ENCODE peak calls at places on chromosomes 12 and 14, in seven cellular contexts. Q, X, S, L, K, J and R are unnamed samples.

GRCh38 chr12:45518516-45519235 is 210.8 kb upstream of the ARID2 start:
- DNase-seq in Q (no peak), L (no peak), S (no peak), X (no peak), K (no peak), J (no peak), R (no peak)

GRCh38 chr12:52054838-52055741 is 3.8 kb downstream of the NR4A1 start:
- DNase-seq in K (no peak), L (peak; percentile 36), X (no peak), Q (peak; percentile 48), J (no peak), S (no peak), R (no peak)

GRCh38 chr14:21069388-21070082 is 569 bp upstream of the ARHGEF40 start:
- DNase-seq in K (no peak), S (peak; percentile 54), Q (no peak), J (peak; percentile 19), X (no peak), L (no peak), R (peak; percentile 65)

GRCh38 chr12:119322324-119322723 is 12.2 kb upstream of the CCDC60 start:
- DNase-seq in S (no peak), X (no peak), Q (no peak), K (no peak), J (no peak), L (peak; percentile 9), R (no peak)

GRCh38 chr12:54683388-54683787 is 35.2 kb upstream of the DCD start:
- DNase-seq in L (no peak), J (no peak), S (no peak), X (no peak), K (no peak), Q (no peak), R (no peak)

GRCh38 chr12:6647083-6647604 is at the start of gene ACRBP:
- DNase-seq in L (peak; percentile 86), X (no peak), K (no peak), Q (peak; percentile 73), J (no peak), S (peak; percentile 61), R (no peak)

GRCh38 chr12:128259556-128260070 is 7.4 kb upstream of the TMEM132C start:
- DNase-seq in L (no peak), J (no peak), S (no peak), Q (no peak), X (no peak), K (no peak), R (no peak)

GRCh38 chr14:41297961-41298690 is 308.6 kb upstream of the LRFN5 start:
- DNase-seq in K (no peak), J (no peak), Q (no peak), L (no peak), X (no peak), S (peak; percentile 12), R (no peak)

GRCh38 chr14:55094630-55095157 is 34.4 kb upstream of the LGALS3 start:
- DNase-seq in K (no peak), J (no peak), L (no peak), Q (no peak), S (peak; percentile 70), X (peak; percentile 40), R (no peak)

GRCh38 chr14:32329146-32329545 is at the start of gene AKAP6:
- DNase-seq in Q (no peak), K (no peak), J (no peak), X (no peak), L (no peak), S (no peak), R (peak; percentile 82)

GRCh38 chr12:80756875-80757274 is 40.2 kb downstream of the MYF5 start:
- DNase-seq in L (no peak), Q (no peak), X (no peak), J (no peak), S (peak; percentile 76), K (no peak), R (no peak)

GRCh38 chr12:72271401-72271740 is 799 bp upstream of the TRHDE start:
- DNase-seq in L (no peak), J (no peak), S (peak; percentile 71), X (no peak), K (no peak), Q (peak; percentile 71), R (peak; percentile 54)

GRCh38 chr12:48350249-48351021 is at the start of gene ZNF641:
- DNase-seq in X (peak; percentile 71), S (peak; percentile 74), J (peak; percentile 25), L (peak; percentile 89), Q (peak; percentile 88), K (no peak), R (peak; percentile 57)

GRCh38 chr12:114682101-114682919 is 1.7 kb downstream of the TBX3 start:
- DNase-seq in J (no peak), Q (no peak), S (no peak), X (peak; percentile 20), L (no peak), K (no peak), R (no peak)

GRCh38 chr14:59240356-59240755 is 51.9 kb downstream of the DAAM1 start:
- DNase-seq in Q (no peak), S (no peak), L (no peak), K (no peak), X (no peak), J (no peak), R (no peak)

GRCh38 chr12:111557271-111558106 is 41.6 kb downstream of the ATXN2 start:
- DNase-seq in L (no peak), Q (no peak), J (no peak), K (no peak), X (peak; percentile 36), S (peak; percentile 73), R (no peak)

GRCh38 chr12:6263931-6264330 is 46.6 kb upstream of the PLEKHG6 start:
- DNase-seq in L (no peak), K (no peak), S (peak; percentile 50), J (no peak), X (no peak), Q (no peak), R (no peak)

GRCh38 chr12:53251477-53252348 is 16.4 kb upstream of the ESPL1 start:
- DNase-seq in S (peak; percentile 68), K (peak; percentile 96), X (peak; percentile 72), J (peak; percentile 87), Q (peak; percentile 83), L (peak; percentile 80), R (peak; percentile 79)

GRCh38 chr12:56728139-56728861 is 3.2 kb upstream of the NACA start:
- DNase-seq in L (no peak), J (no peak), X (no peak), S (no peak), Q (no peak), K (no peak), R (no peak)

GRCh38 chr12:54631988-54632728 is 2.5 kb downstream of the LACRT start:
- DNase-seq in L (no peak), S (no peak), J (no peak), Q (peak; percentile 29), K (no peak), X (no peak), R (no peak)

GRCh38 chr12:64610660-64611429 is 550 bp downstream of the RASSF3 start:
- DNase-seq in L (peak; percentile 79), Q (peak; percentile 59), S (peak; percentile 57), X (peak; percentile 59), J (peak; percentile 49), K (no peak), R (peak; percentile 47)

GRCh38 chr14:95407342-95407741 is 87.6 kb upstream of the CLMN start:
- DNase-seq in J (no peak), K (no peak), X (no peak), Q (no peak), L (no peak), S (no peak), R (no peak)

GRCh38 chr12:90989617-90990232 is 15.0 kb downstream of the EPYC start:
- DNase-seq in J (no peak), S (no peak), L (no peak), K (no peak), Q (no peak), X (no peak), R (no peak)
- H3K27ac ChIP-seq in J (no peak overlapping the region), S (no peak overlapping the region), L (no peak overlapping the region), K (no peak overlapping the region), Q (no peak overlapping the region), X (no peak overlapping the region), R (no peak overlapping the region)

GRCh38 chr12:125092872-125093680 is 27.8 kb downstream of the AACS start:
- DNase-seq in S (peak; percentile 59), L (peak; percentile 62), K (no peak), J (no peak), X (peak; percentile 14), Q (no peak), R (peak; percentile 34)
- H3K27ac ChIP-seq in S (peak overlapping the region; percentile 47), L (peak overlapping the region; percentile 65), K (no peak overlapping the region), J (peak overlapping the region; percentile 80), X (no peak overlapping the region), Q (no peak overlapping the region), R (no peak overlapping the region)

DNA sequence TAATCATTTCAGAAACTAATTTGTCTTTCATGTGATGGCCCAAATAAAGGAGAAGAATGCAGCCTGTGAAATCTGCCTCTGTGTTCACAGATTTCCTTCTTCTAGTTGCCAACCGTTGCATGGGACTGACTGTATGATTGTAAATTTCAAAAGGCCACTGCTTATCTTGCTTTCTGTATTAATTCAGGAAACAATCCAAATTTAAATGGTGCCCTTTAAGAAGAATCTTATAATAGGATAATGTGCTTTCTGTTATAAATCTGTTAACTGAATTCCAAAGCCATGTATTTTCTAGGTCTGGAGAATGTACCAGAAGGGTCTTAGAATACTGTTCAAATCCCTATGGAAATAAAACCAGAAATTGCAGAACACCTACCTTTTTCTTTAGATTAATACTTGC is 58.6 kb upstream of the ATP2A2 start:
- DNase-seq in L (no peak), Q (no peak), K (no peak), X (no peak), S (no peak), J (no peak), R (no peak)
- H3K27ac ChIP-seq in L (peak overlapping the region; percentile 1), Q (no peak overlapping the region), K (peak overlapping the region; percentile 78), X (no peak overlapping the region), S (no peak overlapping the region), J (peak overlapping the region; percentile 90), R (no peak overlapping the region)

GRCh38 chr14:103541494-103541943 is 12.5 kb downstream of the TRMT61A start:
- DNase-seq in X (no peak), L (no peak), Q (no peak), S (no peak), K (no peak), J (no peak), R (no peak)

GRCh38 chr14:103540816-103541493 is 12.0 kb downstream of the TRMT61A start:
- DNase-seq in L (no peak), J (no peak), Q (no peak), K (no peak), X (no peak), S (no peak), R (no peak)

GRCh38 chr14:103543140-103543539 is 14.1 kb downstream of the TRMT61A start:
- DNase-seq in S (no peak), L (no peak), J (no peak), Q (no peak), X (no peak), K (no peak), R (peak; percentile 79)

GRCh38 chr14:103542545-103543088 is 13.6 kb downstream of the TRMT61A start:
- DNase-seq in Q (peak; percentile 13), L (peak; percentile 66), S (no peak), K (no peak), J (no peak), X (no peak), R (peak; percentile 89)

DNA sequence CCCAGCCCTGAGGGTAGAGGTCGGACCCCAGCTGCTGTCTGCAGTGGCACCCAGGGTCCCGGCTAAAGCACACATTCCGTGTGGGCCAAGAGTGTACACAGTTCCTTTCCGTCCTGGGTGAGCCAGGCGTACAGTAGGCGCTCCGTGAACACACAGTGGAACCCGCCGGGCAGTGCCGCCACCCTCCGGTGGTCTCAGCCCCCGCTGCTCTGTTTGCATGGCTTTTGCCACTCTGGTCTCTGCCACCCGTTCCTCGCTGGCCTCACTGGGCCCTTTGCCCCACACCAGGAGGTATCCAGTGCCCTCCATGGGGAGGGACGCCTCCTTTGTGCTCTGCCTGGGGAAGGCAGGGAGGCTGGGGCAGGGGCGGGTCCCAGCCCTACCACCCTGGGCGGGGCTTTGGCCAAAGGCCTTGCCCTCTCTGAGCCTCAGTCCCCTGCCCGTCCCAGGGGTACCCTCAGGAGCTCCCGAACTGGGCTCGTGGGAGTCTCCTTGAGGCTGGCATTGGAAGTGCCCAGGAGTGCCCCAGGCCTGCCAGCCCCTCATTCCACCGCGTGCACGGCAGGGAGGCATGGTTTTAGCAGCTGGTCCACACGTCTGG is 13.0 kb downstream of the TRMT61A start:
- DNase-seq in X (no peak), S (no peak), K (no peak), J (no peak), L (no peak), Q (no peak), R (peak; percentile 78)
- H3K27ac ChIP-seq in X (no peak overlapping the region), S (peak overlapping the region; percentile 87), K (peak overlapping the region; percentile 94), J (peak overlapping the region; percentile 75), L (peak overlapping the region; percentile 74), Q (no peak overlapping the region), R (peak overlapping the region; percentile 97)